ENCODE peak calls at places on chromosomes 4 and X, in five cellular contexts. R is SK-N-SH, T is HCT116, W is H1, K is K562. N is an unnamed sample.

GRCh38 chr4:6282247-6282646 is 12.6 kb downstream of the WFS1 start:
- DNase-seq in T (no peak), K (no peak), W (no peak), R (no peak), N (peak; percentile 31)

GRCh38 chr4:77881460-77882295 is 19.0 kb downstream of the MRPL1 start:
- DNase-seq in T (no peak), W (no peak), R (no peak), K (no peak), N (no peak)

GRCh38 chr4:6259886-6260285 is 9.8 kb upstream of the WFS1 start:
- DNase-seq in K (no peak), T (no peak), W (no peak), R (no peak), N (no peak)

GRCh38 chrX:13398073-13398823 is 78.4 kb upstream of the ATXN3L start:
- DNase-seq in K (peak; percentile 20), T (peak; percentile 89), R (no peak), W (no peak), N (no peak)

GRCh38 chrX:49155243-49155899 is 7.2 kb upstream of the MAGIX start:
- DNase-seq in K (peak; percentile 62), W (peak; percentile 51), R (no peak), T (peak; percentile 62), N (peak; percentile 51)

GRCh38 chr4:78945638-78946179 is 6.5 kb upstream of the PAQR3 start:
- DNase-seq in K (no peak), W (no peak), R (no peak), T (no peak), N (no peak)

GRCh38 chr4:114598191-114599121 is at the start of gene UGT8:
- DNase-seq in R (peak; percentile 77), K (peak; percentile 37), W (peak; percentile 84), T (peak; percentile 35), N (no peak)

GRCh38 chr4:100361336-100361735 is 156.5 kb downstream of the EMCN start:
- DNase-seq in T (no peak), K (no peak), R (no peak), W (no peak), N (no peak)

GRCh38 chr4:53563824-53564223 is 27.5 kb downstream of the LNX1 start:
- DNase-seq in K (no peak), T (no peak), R (no peak), W (no peak), N (no peak)

GRCh38 chr4:71732706-71733105 is 51.2 kb downstream of the GC start:
- DNase-seq in K (peak; percentile 9), R (peak; percentile 2), W (no peak), T (no peak), N (peak; percentile 52)

GRCh38 chrX:2960861-2961515 is 31.8 kb upstream of the ARSD start:
- DNase-seq in W (peak; percentile 46), T (no peak), R (no peak), K (no peak), N (no peak)

GRCh38 chrX:138871739-138872138 is 160.2 kb upstream of the FGF13 start:
- DNase-seq in W (no peak), K (no peak), R (no peak), T (no peak), N (no peak)

GRCh38 chrX:21870494-21870893 is 14.7 kb downstream of the YY2 start:
- DNase-seq in R (no peak), T (no peak), W (no peak), K (no peak), N (no peak)

GRCh38 chr4:170106899-170107298 is 17.1 kb upstream of the AADAT start:
- DNase-seq in W (no peak), T (no peak), R (no peak), K (no peak), N (no peak)

GRCh38 chr4:147590249-147590920 is 26.8 kb upstream of the TMEM184C start:
- DNase-seq in T (peak; percentile 54), R (peak; percentile 67), W (peak; percentile 82), K (peak; percentile 43), N (peak; percentile 53)

GRCh38 chr4:153785830-153786721 is 2.8 kb downstream of the SFRP2 start:
- DNase-seq in W (no peak), R (peak; percentile 34), K (no peak), T (peak; percentile 26), N (peak; percentile 56)

GRCh38 chr4:80486603-80487002 is 151.1 kb downstream of the CFAP299 start:
- DNase-seq in T (no peak), R (no peak), W (no peak), K (no peak), N (no peak)

GRCh38 chrX:39196192-39197102 is 395.2 kb downstream of the MID1IP1 start:
- DNase-seq in R (no peak), W (no peak), T (peak; percentile 26), K (peak; percentile 31), N (peak; percentile 4)

GRCh38 chr4:171785392-171785791 is 27.8 kb upstream of the GALNTL6 start:
- DNase-seq in R (no peak), T (no peak), W (no peak), K (no peak), N (peak; percentile 3)

GRCh38 chr4:5238106-5238505 is 186.8 kb downstream of the STK32B start:
- DNase-seq in T (no peak), K (no peak), R (no peak), W (no peak), N (no peak)

GRCh38 chr4:148349153-148349552 is 93.1 kb downstream of the NR3C2 start:
- DNase-seq in R (no peak), W (no peak), K (no peak), T (no peak), N (no peak)

GRCh38 chr4:100828986-100829685 is 311.3 kb upstream of the EMCN start:
- DNase-seq in W (no peak), K (no peak), T (no peak), R (no peak), N (no peak)

GRCh38 chr4:146478009-146478408 is 43.7 kb downstream of the SLC10A7 start:
- DNase-seq in T (no peak), R (peak; percentile 4), K (no peak), W (no peak), N (no peak)

GRCh38 chr4:56650259-56651070 is 30.6 kb downstream of the HOPX start:
- DNase-seq in K (no peak), T (no peak), W (no peak), R (no peak), N (no peak)

GRCh38 chr4:89196056-89196674 is 84.8 kb downstream of the TIGD2 start:
- DNase-seq in R (no peak), W (no peak), T (peak; percentile 26), K (no peak), N (no peak)

GRCh38 chr4:3296651-3297050 is 3.8 kb downstream of the RGS12 start:
- DNase-seq in T (no peak), R (no peak), W (no peak), K (no peak), N (no peak)

GRCh38 chr4:129543299-129543698 is 447.3 kb downstream of the C4orf33 start:
- DNase-seq in K (no peak), R (no peak), T (no peak), W (no peak), N (no peak)

GRCh38 chrX:124015721-124016120 is 54.2 kb downstream of the STAG2 start:
- DNase-seq in T (no peak), K (no peak), R (no peak), W (no peak), N (no peak)

GRCh38 chr4:137819964-137820383 is 287.7 kb upstream of the PCDH18 start:
- DNase-seq in T (peak; percentile 50), K (no peak), W (peak; percentile 47), R (peak; percentile 9), N (peak; percentile 2)

GRCh38 chrX:132520792-132521191 is 32.0 kb upstream of the MBNL3 start:
- DNase-seq in K (no peak), R (no peak), T (no peak), W (no peak), N (no peak)

GRCh38 chr4:144461906-144462305 is 184.1 kb upstream of the HHIP start:
- DNase-seq in R (no peak), T (no peak), K (no peak), W (no peak), N (no peak)

GRCh38 chr4:110087116-110087708 is 111.2 kb downstream of the ELOVL6 start:
- DNase-seq in K (no peak), T (peak; percentile 51), W (no peak), R (no peak), N (no peak)

GRCh38 chr4:177554966-177555574 is 112.8 kb upstream of the AGA start:
- DNase-seq in R (peak; percentile 40), T (no peak), K (peak; percentile 18), W (peak; percentile 50), N (peak; percentile 35)

GRCh38 chr4:82780398-82781231 is 18.0 kb downstream of the SCD5 start:
- DNase-seq in R (peak; percentile 69), T (no peak), K (no peak), W (no peak), N (no peak)

GRCh38 chrX:5733483-5733882 is 495.2 kb downstream of the NLGN4X start:
- DNase-seq in R (no peak), W (no peak), T (no peak), K (no peak), N (no peak)
- TF ChIP-seq JUND in R (no peak), W (no peak), T (no peak), K (no peak), N (no peak)

DNA sequence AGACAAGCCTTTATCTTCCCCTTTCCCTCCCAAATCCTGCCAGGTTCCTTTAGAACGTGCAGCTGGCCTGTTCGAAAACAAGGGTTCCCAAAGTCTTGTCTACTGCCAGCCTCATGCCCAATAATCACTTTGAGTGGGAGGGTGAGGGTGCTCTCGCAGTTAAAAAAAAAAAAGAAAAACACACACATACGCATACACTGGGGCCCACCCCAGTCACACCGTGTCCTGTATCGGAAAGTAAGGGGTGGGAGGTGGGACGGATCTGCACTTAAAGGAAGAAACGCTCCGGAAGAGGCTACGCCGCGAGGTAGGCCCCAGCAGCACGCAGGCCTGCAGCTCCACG is 495 bp downstream of the MAD2L1 start:
- DNase-seq in R (peak; percentile 8), K (peak; percentile 60), W (no peak), T (no peak), N (peak; percentile 3)
- TF ChIP-seq JUND in R (no peak), K (no peak), W (no peak), T (no peak), N (no peak)

DNA sequence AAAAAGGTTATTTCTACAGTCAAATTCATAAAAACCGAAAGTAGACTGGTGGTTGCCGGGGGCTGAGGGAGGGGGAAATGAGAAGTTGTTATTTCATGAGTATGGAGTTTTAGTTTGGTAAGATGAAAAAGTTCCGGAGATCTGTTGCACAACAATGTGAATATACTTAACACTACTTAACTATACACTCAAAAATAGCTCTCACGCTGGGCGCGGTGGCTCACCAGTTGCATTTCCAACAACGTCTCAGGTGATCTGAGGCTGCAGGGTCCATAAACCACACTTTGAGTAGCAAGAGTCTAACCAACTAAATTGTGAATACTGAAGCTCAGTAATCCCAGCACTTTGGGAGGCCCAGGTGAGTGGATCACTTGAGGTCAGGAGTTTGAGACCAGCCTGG is 52.4 kb downstream of the ANOS1 start:
- DNase-seq in K (no peak), R (no peak), W (no peak), T (no peak), N (no peak)
- TF ChIP-seq JUND in K (no peak), R (no peak), W (no peak), T (no peak), N (no peak)

GRCh38 chrX:6917666-6918065 is 229.8 kb upstream of the STS start:
- DNase-seq in T (no peak), R (no peak), K (no peak), W (no peak), N (no peak)
- TF ChIP-seq JUND in T (no peak), R (no peak), K (no peak), W (no peak), N (no peak)

GRCh38 chrX:47380268-47380667 is 9.9 kb downstream of the ZNF157 start:
- DNase-seq in T (no peak), W (no peak), R (no peak), K (no peak), N (no peak)
- TF ChIP-seq JUND in T (no peak), W (no peak), R (no peak), K (no peak), N (no peak)